ENCODE peak calls at places on chromosomes 11 and 22, in nine cellular contexts. K, O, Y, S, B, N, E, H and X are unnamed samples.

GRCh38 chr11:28106351-28107043 is 1.5 kb downstream of the KIF18A start:
- DNase-seq in K (no peak), E (no peak), H (no peak), B (no peak), N (no peak), Y (no peak), S (no peak), O (no peak), X (no peak)

GRCh38 chr11:123718075-123718868 is 23.2 kb downstream of the ZNF202 start:
- DNase-seq in H (no peak), O (no peak), E (no peak), K (no peak), S (no peak), N (no peak), B (no peak), Y (no peak), X (no peak)

GRCh38 chr11:4677948-4678347 is 19.7 kb downstream of the OR51E2 start:
- DNase-seq in K (no peak), B (no peak), O (no peak), Y (no peak), E (no peak), H (no peak), N (no peak), S (no peak), X (no peak)

GRCh38 chr22:36197601-36198146 is 3.9 kb downstream of the APOL4 start:
- DNase-seq in S (no peak), H (peak; percentile 4), N (peak; percentile 18), O (no peak), K (no peak), B (no peak), E (no peak), Y (no peak), X (no peak)

GRCh38 chr11:111183706-111184105 is 61.8 kb upstream of the POU2AF2 start:
- DNase-seq in H (no peak), Y (no peak), E (no peak), B (no peak), K (no peak), O (no peak), N (no peak), S (no peak), X (no peak)

GRCh38 chr11:128701086-128701485 is 7.2 kb downstream of the FLI1 start:
- DNase-seq in H (peak; percentile 14), O (no peak), B (no peak), S (no peak), K (no peak), E (no peak), N (no peak), Y (no peak), X (no peak)

GRCh38 chr11:119545978-119546915 is 123.3 kb upstream of the THY1 start:
- DNase-seq in H (no peak), B (no peak), O (no peak), N (no peak), Y (no peak), S (no peak), E (no peak), K (no peak), X (no peak)

GRCh38 chr11:56663386-56663785 is at the start of gene OR5AR1:
- DNase-seq in E (no peak), S (no peak), H (no peak), Y (no peak), B (no peak), K (no peak), N (no peak), O (no peak), X (no peak)

GRCh38 chr22:37121887-37122591 is 12.5 kb upstream of the TMPRSS6 start:
- DNase-seq in O (no peak), K (peak; percentile 88), S (peak; percentile 54), E (peak; percentile 73), Y (peak; percentile 41), N (peak; percentile 87), B (peak; percentile 94), H (peak; percentile 61), X (no peak)

GRCh38 chr11:2086239-2087040 is 52.7 kb downstream of the IGF2 start:
- DNase-seq in Y (no peak), S (no peak), K (no peak), B (no peak), H (no peak), E (no peak), N (no peak), O (no peak), X (no peak)

GRCh38 chr11:86064236-86064803 is 4.6 kb downstream of the PICALM start:
- DNase-seq in Y (no peak), B (no peak), E (no peak), K (no peak), S (no peak), N (no peak), H (peak; percentile 34), O (no peak), X (no peak)

GRCh38 chr22:29786026-29786425 is 18.9 kb downstream of the UQCR10 start:
- DNase-seq in N (no peak), K (no peak), B (no peak), H (no peak), S (no peak), E (no peak), O (no peak), Y (no peak), X (no peak)

GRCh38 chr11:93063101-93063500 is 93.7 kb downstream of the MTNR1B start:
- DNase-seq in N (no peak), K (no peak), O (no peak), H (no peak), S (no peak), B (no peak), E (no peak), Y (no peak), X (no peak)

GRCh38 chr11:103637250-103637649 is 399.2 kb upstream of the DDI1 start:
- DNase-seq in N (no peak), E (no peak), Y (no peak), B (no peak), O (no peak), K (no peak), S (no peak), H (peak; percentile 80), X (no peak)

GRCh38 chr11:86670179-86670578 is 2.2 kb downstream of the ME3 start:
- DNase-seq in K (no peak), H (no peak), E (no peak), B (no peak), O (no peak), S (no peak), Y (no peak), N (no peak), X (no peak)

GRCh38 chr11:75140269-75141138 is 10.4 kb upstream of the SLCO2B1 start:
- DNase-seq in E (peak; percentile 81), O (no peak), N (peak; percentile 76), S (peak; percentile 63), B (peak; percentile 73), K (peak; percentile 34), H (no peak), Y (peak; percentile 79), X (no peak)

GRCh38 chr11:76807206-76807875 is 24.2 kb downstream of the TSKU start:
- DNase-seq in B (peak; percentile 33), O (peak; percentile 80), E (peak; percentile 59), S (peak; percentile 83), K (peak; percentile 16), N (peak; percentile 69), H (peak; percentile 80), Y (peak; percentile 90), X (no peak)

GRCh38 chr22:46854125-46854870 is 91.8 kb downstream of the TBC1D22A start:
- DNase-seq in O (no peak), S (no peak), N (no peak), Y (no peak), K (no peak), H (no peak), E (no peak), B (no peak), X (no peak)

GRCh38 chr22:41364955-41365354 is 16.8 kb upstream of the TEF start:
- DNase-seq in O (no peak), S (no peak), H (no peak), K (no peak), E (no peak), N (no peak), B (no peak), Y (no peak), X (no peak)

GRCh38 chr11:70578831-70579230 is 180.5 kb downstream of the CTTN start:
- DNase-seq in B (no peak), Y (no peak), N (no peak), H (no peak), K (no peak), S (no peak), O (no peak), E (no peak), X (no peak)

GRCh38 chr11:78179459-78180071 is 8.9 kb downstream of the KCTD21 start:
- DNase-seq in S (no peak), N (no peak), K (no peak), H (no peak), B (no peak), E (no peak), Y (no peak), O (no peak), X (no peak)

GRCh38 chr22:37088108-37088605 is 21.4 kb downstream of the TMPRSS6 start:
- DNase-seq in H (peak; percentile 6), B (no peak), K (no peak), N (no peak), E (no peak), O (no peak), Y (no peak), S (no peak), X (no peak)

GRCh38 chr11:76704171-76704948 is 33.8 kb upstream of the LRRC32 start:
- DNase-seq in O (no peak), E (no peak), Y (no peak), H (no peak), N (no peak), S (no peak), K (no peak), B (no peak), X (no peak)

GRCh38 chr11:63906585-63906984 is 10.4 kb downstream of the RCOR2 start:
- DNase-seq in K (no peak), N (peak; percentile 29), S (no peak), H (no peak), B (peak; percentile 54), O (no peak), E (peak; percentile 61), Y (no peak), X (no peak)

GRCh38 chr11:125566235-125566634 is 3.0 kb upstream of the EI24 start:
- DNase-seq in B (no peak), H (no peak), S (no peak), O (no peak), E (no peak), Y (no peak), K (no peak), N (no peak), X (no peak)

GRCh38 chr11:13776134-13776815 is 107.8 kb downstream of the FAR1 start:
- DNase-seq in K (peak; percentile 1), O (no peak), B (peak; percentile 31), Y (no peak), S (no peak), E (peak; percentile 8), H (peak; percentile 44), N (no peak), X (no peak)

GRCh38 chr11:72243567-72244316 is at the start of gene PHOX2A:
- DNase-seq in O (no peak), N (no peak), S (no peak), K (no peak), Y (no peak), H (no peak), E (no peak), B (no peak), X (no peak)

GRCh38 chr11:119148855-119149370 is at the start of gene ABCG4:
- DNase-seq in B (peak; percentile 15), H (no peak), N (peak; percentile 16), E (peak; percentile 38), K (no peak), S (no peak), Y (no peak), O (no peak), X (no peak)